ENCODE peak calls at places on chromosome 16, in four cellular contexts. U is tibial artery, C is pancreas, S is transverse colon. N is an unnamed sample. For H3K4me1, the result is how much of the 10 kb centered on the place peaks cover.

GRCh38 chr16:4850211-4850610 is 2.9 kb downstream of the UBN1 start:
- DNase-seq in S (no peak), C (no peak), U (no peak), N (no peak)

GRCh38 chr16:82891918-82892317 is 265.1 kb downstream of the CDH13 start:
- DNase-seq in U (no peak), S (no peak), C (no peak), N (no peak)

GRCh38 chr16:53775821-53776431 is 72.0 kb downstream of the FTO start:
- DNase-seq in C (no peak), S (peak), U (peak), N (peak)

GRCh38 chr16:89598199-89598598 is 15.2 kb upstream of the DPEP1 start:
- DNase-seq in S (no peak), U (no peak), C (no peak), N (no peak)

GRCh38 chr16:25151996-25152395 is 40.5 kb downstream of the LCMT1 start:
- DNase-seq in U (no peak), S (no peak), C (no peak), N (no peak)

GRCh38 chr16:30358577-30358936 is 3.4 kb upstream of the CD2BP2 start:
- DNase-seq in U (no peak), C (no peak), S (no peak), N (no peak)

GRCh38 chr16:24535827-24536226 is 3.5 kb upstream of the RBBP6 start:
- DNase-seq in C (no peak), U (no peak), S (no peak), N (no peak)

GRCh38 chr16:78444-79145 is 570 bp downstream of the MPG start:
- DNase-seq in C (no peak), U (peak), S (no peak), N (peak)

GRCh38 chr16:89574681-89575246 is 794 bp upstream of the CPNE7 start:
- DNase-seq in C (no peak), U (no peak), S (peak), N (no peak)

GRCh38 chr16:57824880-57825279 is 22.6 kb upstream of the KIFC3 start:
- DNase-seq in C (no peak), S (no peak), U (no peak), N (peak)

GRCh38 chr16:23771027-23771426 is 16.2 kb downstream of the CHP2 start:
- DNase-seq in S (no peak), C (no peak), U (no peak), N (no peak)

GRCh38 chr16:83501481-83501880 is 306.3 kb upstream of the HSBP1 start:
- DNase-seq in C (no peak), S (no peak), U (no peak), N (no peak)

GRCh38 chr16:2507679-2508064 is 6.1 kb upstream of the ATP6V0C start:
- DNase-seq in C (peak), S (peak), U (no peak), N (no peak)

GRCh38 chr16:18804540-18804939 is 3.2 kb upstream of the ARL6IP1 start:
- DNase-seq in U (no peak), S (no peak), C (no peak), N (no peak)

GRCh38 chr16:83473926-83474660 is 333.7 kb upstream of the HSBP1 start:
- DNase-seq in U (no peak), C (no peak), S (no peak), N (no peak)

GRCh38 chr16:4313563-4314531 is 2.0 kb upstream of the GLIS2 start:
- DNase-seq in U (no peak), S (peak), C (peak), N (peak)

GRCh38 chr16:69448470-69449193 is 24.2 kb downstream of the CYB5B start:
- DNase-seq in U (no peak), S (no peak), C (no peak), N (peak)

GRCh38 chr16:24820522-24820921 is 25.2 kb upstream of the SLC5A11 start:
- DNase-seq in C (no peak), S (no peak), U (no peak), N (no peak)

GRCh38 chr16:86251682-86252081 is 258.6 kb upstream of the FOXF1 start:
- DNase-seq in S (no peak), C (no peak), U (no peak), N (no peak)

GRCh38 chr16:82936941-82937551 is 310.3 kb downstream of the CDH13 start:
- DNase-seq in S (no peak), C (no peak), U (no peak), N (no peak)

GRCh38 chr16:714558-715447 is at the start of gene METRN:
- DNase-seq in S (peak), C (peak), U (peak), N (peak)

GRCh38 chr16:813204-813915 is 12.8 kb upstream of the GNG13 start:
- DNase-seq in S (peak), U (no peak), C (no peak), N (peak)

GRCh38 chr16:86228713-86229112 is 281.6 kb upstream of the FOXF1 start:
- DNase-seq in C (no peak), S (no peak), U (no peak), N (no peak)

GRCh38 chr16:85556456-85557082 is 56.6 kb upstream of the GSE1 start:
- DNase-seq in C (peak), U (peak), S (peak), N (peak)

GRCh38 chr16:88815227-88815626 is 3.5 kb upstream of the APRT start:
- DNase-seq in C (no peak), U (no peak), S (no peak), N (no peak)

GRCh38 chr16:88383401-88384221 is 852 bp downstream of the ZNF469 start:
- DNase-seq in C (peak), S (no peak), U (peak), N (no peak)

GRCh38 chr16:56294599-56294998 is 103.3 kb downstream of the GNAO1 start:
- DNase-seq in S (no peak), U (no peak), C (no peak), N (no peak)

GRCh38 chr16:88465387-88465983 is 12.4 kb downstream of the ZFPM1 start:
- DNase-seq in U (no peak), S (no peak), C (no peak), N (no peak)

GRCh38 chr16:21566891-21567414 is 32.4 kb upstream of the METTL9 start:
- DNase-seq in S (peak), U (no peak), C (no peak), N (no peak)

GRCh38 chr16:56931253-56931768 is 631 bp upstream of the HERPUD1 start:
- DNase-seq in U (no peak), S (peak), C (peak), N (peak)

GRCh38 chr16:9650284-9650683 is 531.9 kb downstream of the GRIN2A start:
- DNase-seq in U (no peak), S (no peak), C (no peak), N (peak)

GRCh38 chr16:2811703-2812471 is 5.2 kb upstream of the PRSS21 start:
- DNase-seq in C (no peak), S (no peak), U (no peak), N (no peak)

GRCh38 chr16:88384222-88385111 is 1.7 kb downstream of the ZNF469 start:
- DNase-seq in U (peak), C (peak), S (no peak), N (no peak)

GRCh38 chr16:77396461-77396860 is 38.4 kb downstream of the ADAMTS18 start:
- DNase-seq in S (no peak), U (no peak), C (no peak), N (no peak)

GRCh38 chr16:80938928-80939260 is 67.8 kb downstream of the CMC2 start:
- DNase-seq in U (no peak), C (no peak), S (no peak), N (no peak)

GRCh38 chr16:877242-878065 is 76.9 kb upstream of the GNG13 start:
- DNase-seq in C (no peak), S (no peak), U (no peak), N (no peak)

GRCh38 chr16:49698416-49698815 is 157.5 kb downstream of the ZNF423 start:
- DNase-seq in S (no peak), U (peak), C (no peak), N (no peak)
- H3K27ac ChIP-seq in S (no peak), U (peak), C (no peak), N (no peak)

DNA sequence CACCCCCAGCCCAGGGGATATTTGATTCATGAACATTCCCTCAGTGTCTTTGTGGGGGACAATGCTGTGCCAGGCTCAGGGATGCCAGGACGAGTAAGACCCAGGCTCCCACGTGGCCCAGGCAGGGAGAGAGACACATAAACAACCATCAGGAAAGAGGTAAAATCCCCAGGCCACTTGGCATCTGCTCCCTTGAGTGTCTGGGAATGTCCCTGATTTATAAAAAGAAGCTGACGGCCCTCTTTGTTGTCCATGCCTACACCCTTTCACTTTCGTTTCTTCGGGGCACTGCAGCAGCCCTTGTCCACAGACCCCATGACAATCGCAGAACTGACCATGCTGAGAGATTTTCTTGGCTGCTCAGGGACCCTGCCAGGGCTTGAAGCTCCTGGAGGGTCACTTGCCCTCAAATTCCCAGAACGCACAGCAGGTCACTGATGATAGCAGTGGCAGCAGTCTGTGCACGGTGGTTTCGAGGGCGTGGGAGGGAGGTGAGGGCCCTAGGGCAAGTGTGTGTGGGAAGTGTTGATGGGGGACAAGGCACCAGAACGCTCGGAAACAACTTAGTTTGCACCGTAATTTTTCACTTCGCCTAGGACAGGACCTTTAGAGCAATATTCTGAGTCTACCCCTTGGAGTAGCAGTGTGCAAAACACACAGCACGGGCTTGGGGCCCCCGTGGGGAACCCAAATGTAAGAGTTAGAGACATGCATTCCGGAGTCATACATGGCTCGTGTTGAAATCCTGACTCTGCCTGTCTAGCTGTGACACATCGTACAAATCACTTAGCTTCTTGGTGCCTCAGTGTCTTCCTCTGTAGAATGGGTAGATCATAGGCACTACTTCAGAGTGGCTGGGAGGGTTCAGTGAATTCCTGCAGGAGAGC is 4.7 kb downstream of the NOD2 start:
- DNase-seq in S (peak), U (peak), C (no peak), N (peak)
- H3K4me1 ChIP-seq in S (under half), U (under half), C (under half), N (under half)

GRCh38 chr16:7313170-7313569 is 19.5 kb upstream of the RBFOX1 start:
- DNase-seq in S (no peak), C (no peak), U (no peak), N (no peak)
- TF ChIP-seq CTCF in S (no peak), C (no peak), U (no peak), N (peak)

GRCh38 chr16:51151435-51151950 is 423 bp upstream of the SALL1 start:
- DNase-seq in S (peak), C (peak), U (no peak), N (peak)
- H3K27ac ChIP-seq in S (peak), C (peak), U (no peak), N (peak)

GRCh38 chr16:11624205-11624604 is 37.5 kb upstream of the LITAF start:
- DNase-seq in U (no peak), C (no peak), S (no peak), N (no peak)
- H3K4me1 ChIP-seq in U (under half), C (under half), S (under half), N (under half)

GRCh38 chr16:17471745-17472075 is 950 bp upstream of the XYLT1 start:
- DNase-seq in U (no peak), S (no peak), C (no peak), N (no peak)

GRCh38 chr16:17475104-17475503 is 4.3 kb upstream of the XYLT1 start:
- DNase-seq in U (peak), S (no peak), C (no peak), N (no peak)

GRCh38 chr16:17476414-17477259 is 5.9 kb upstream of the XYLT1 start:
- DNase-seq in U (no peak), C (peak), S (peak), N (peak)

GRCh38 chr16:17474037-17474436 is 3.3 kb upstream of the XYLT1 start:
- DNase-seq in U (no peak), C (no peak), S (no peak), N (no peak)

DNA sequence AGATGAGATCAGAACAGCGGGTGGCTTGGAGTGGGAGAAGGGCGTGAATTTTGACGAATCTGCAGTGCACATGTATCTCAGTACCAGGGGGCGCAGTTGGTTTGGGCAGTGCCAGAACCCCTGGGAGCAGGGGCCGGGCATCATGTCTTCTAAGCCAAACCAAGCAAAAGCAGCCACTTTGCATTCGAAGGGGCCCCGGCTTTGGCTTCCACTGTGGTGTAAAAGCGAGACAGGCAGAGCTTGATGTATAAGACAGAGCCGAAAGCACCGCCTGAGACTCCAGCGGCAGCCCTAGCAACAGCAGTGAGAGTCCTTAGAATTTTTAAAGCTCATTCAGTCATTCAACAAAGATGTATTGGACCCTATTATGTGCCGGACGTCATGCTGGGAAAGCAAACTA is 3.8 kb upstream of the XYLT1 start:
- DNase-seq in U (peak), C (no peak), S (peak), N (no peak)
- TF ChIP-seq CTCF in U (no peak), C (no peak), S (no peak), N (no peak)

GRCh38 chr16:79134300-79134699 is 466.2 kb downstream of the MAF start:
- DNase-seq in C (no peak), S (no peak), U (no peak), N (no peak)
- H3K27ac ChIP-seq in C (no peak), S (no peak), U (no peak), N (no peak)

DNA sequence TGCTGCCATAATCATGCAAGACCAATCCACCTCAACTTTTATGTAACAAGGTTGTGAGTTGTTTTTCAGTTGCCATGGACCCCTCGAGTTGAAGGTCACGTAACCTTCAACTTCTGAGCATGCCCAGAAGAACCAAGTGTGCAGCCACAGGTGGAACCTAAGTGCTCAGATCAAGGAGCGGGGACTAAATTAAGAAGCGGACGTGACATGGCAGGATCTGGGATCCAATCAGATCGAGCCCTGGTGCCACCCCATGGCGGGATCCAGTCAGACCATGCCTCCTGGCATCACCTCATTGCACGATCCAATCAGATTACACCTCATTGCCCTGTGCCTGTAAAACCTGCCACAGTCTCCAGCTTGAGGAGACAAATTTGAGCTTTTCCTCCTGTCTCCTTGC is 204.5 kb upstream of the CDH5 start:
- DNase-seq in S (no peak), C (no peak), U (peak), N (no peak)
- H3K4me1 ChIP-seq in S (under half), C (under half), U (under half), N (under half)

GRCh38 chr16:67868290-67868689 is 4.6 kb upstream of the EDC4 start:
- DNase-seq in C (peak), S (no peak), U (no peak), N (no peak)

GRCh38 chr16:67864594-67864993 is 8.3 kb upstream of the EDC4 start:
- DNase-seq in U (no peak), S (no peak), C (no peak), N (no peak)

GRCh38 chr16:67861877-67862276 is 11.0 kb upstream of the EDC4 start:
- DNase-seq in C (no peak), U (no peak), S (no peak), N (no peak)

GRCh38 chr16:67862623-67863583 is 9.9 kb upstream of the EDC4 start:
- DNase-seq in C (no peak), U (peak), S (no peak), N (no peak)

GRCh38 chr16:67865318-67865717 is 7.5 kb upstream of the EDC4 start:
- DNase-seq in C (no peak), U (no peak), S (peak), N (no peak)
- TF ChIP-seq CTCF in C (no peak), U (no peak), S (peak), N (peak)

GRCh38 chr16:74903882-74904678 is 80.8 kb downstream of the WDR59 start:
- DNase-seq in U (no peak), C (no peak), S (no peak), N (no peak)

GRCh38 chr16:74901606-74902005 is 83.3 kb downstream of the WDR59 start:
- DNase-seq in S (no peak), U (no peak), C (no peak), N (no peak)

GRCh38 chr16:74899786-74900185 is 85.1 kb downstream of the WDR59 start:
- DNase-seq in C (no peak), U (no peak), S (no peak), N (no peak)

GRCh38 chr16:74902161-74902560 is 82.8 kb downstream of the WDR59 start:
- DNase-seq in S (no peak), C (no peak), U (no peak), N (no peak)

DNA sequence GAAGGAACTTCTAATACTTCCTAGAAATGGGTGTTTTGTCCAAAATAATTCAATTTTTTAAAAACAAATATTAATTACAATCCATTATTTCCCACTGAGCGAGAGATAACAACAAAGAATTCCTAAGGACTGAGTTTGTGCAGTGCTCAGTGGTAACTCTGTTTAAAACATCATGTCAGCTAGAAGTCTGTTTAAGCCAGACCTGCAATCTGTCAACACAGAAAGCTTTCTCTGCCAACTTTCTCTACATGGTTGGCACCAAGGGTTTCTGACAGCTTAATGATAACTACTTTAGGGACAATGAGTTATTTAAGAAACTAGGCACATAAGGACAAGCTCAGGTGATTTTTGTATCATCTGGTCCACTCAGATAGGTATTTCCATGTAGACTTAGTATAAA is 81.8 kb downstream of the WDR59 start:
- DNase-seq in U (no peak), C (no peak), S (no peak), N (no peak)
- H3K27ac ChIP-seq in U (no peak), C (no peak), S (no peak), N (no peak)

N was measured in thyroid gland.